ENCODE peak calls at places on chromosomes 16 and 17, in seven cellular contexts. M is A549, G is H7, R is fibroblast of the aortic adventitia, F is prostate gland, U is AG04450, I is SK-N-SH. Q is an unnamed sample.

GRCh38 chr17:80750263-80750662 is 205.6 kb downstream of the RPTOR start:
- DNase-seq in G (peak), I (no peak), M (no peak), U (no peak), R (no peak), F (no peak), Q (no peak)

GRCh38 chr16:57866529-57866918 is 64.2 kb upstream of the KIFC3 start:
- DNase-seq in I (no peak), U (no peak), R (no peak), G (no peak), F (no peak), M (no peak), Q (no peak)

GRCh38 chr17:75633484-75634375 is 496 bp downstream of the SMIM5 start:
- DNase-seq in I (peak), M (peak), U (peak), F (peak), G (peak), R (peak), Q (peak)

GRCh38 chr16:4323071-4323844 is 7.4 kb downstream of the GLIS2 start:
- DNase-seq in M (no peak), F (peak), U (no peak), G (peak), R (no peak), I (no peak), Q (no peak)

GRCh38 chr17:83179811-83180210 is 100.4 kb downstream of the METRNL start:
- DNase-seq in U (no peak), I (no peak), R (no peak), F (no peak), M (no peak), G (no peak), Q (no peak)

GRCh38 chr17:47915667-47916242 is 19.7 kb downstream of the SP2 start:
- DNase-seq in G (no peak), U (no peak), F (peak), R (no peak), I (no peak), M (no peak), Q (no peak)

GRCh38 chr17:81722184-81723120 is 10.4 kb downstream of the SLC25A10 start:
- DNase-seq in R (peak), G (peak), U (no peak), I (peak), F (peak), M (no peak), Q (no peak)

GRCh38 chr17:59620518-59621259 is 994 bp downstream of the CLTC start:
- DNase-seq in G (peak), R (peak), F (peak), M (peak), U (no peak), I (peak), Q (peak)

GRCh38 chr16:50522324-50522723 is 25.9 kb upstream of the NKD1 start:
- DNase-seq in R (no peak), G (no peak), I (no peak), U (no peak), F (no peak), M (no peak), Q (no peak)

GRCh38 chr17:14149751-14150150 is 80.4 kb downstream of the COX10 start:
- DNase-seq in U (no peak), F (no peak), R (no peak), M (no peak), G (no peak), I (no peak), Q (no peak)

GRCh38 chr17:72266099-72266852 is 145.5 kb downstream of the SOX9 start:
- DNase-seq in G (no peak), I (peak), M (no peak), U (no peak), F (peak), R (no peak), Q (no peak)

GRCh38 chr17:4920351-4921048 is 11.6 kb upstream of the GP1BA start:
- DNase-seq in G (no peak), F (no peak), M (no peak), U (no peak), I (no peak), R (peak), Q (no peak)

GRCh38 chr17:1119924-1120323 is 59.9 kb downstream of the ABR start:
- DNase-seq in I (no peak), M (no peak), U (no peak), G (no peak), F (no peak), R (no peak), Q (no peak)
- H3K4me3 ChIP-seq in I (no peak), M (no peak), U (no peak), G (no peak), F (no peak), R (no peak), Q (no peak)

GRCh38 chr16:30067584-30067916 is 2.0 kb downstream of the ALDOA start:
- DNase-seq in R (no peak), M (no peak), G (no peak), F (no peak), U (no peak), I (no peak), Q (no peak)

GRCh38 chr16:30069575-30070462 is 4.3 kb downstream of the ALDOA start:
- DNase-seq in F (no peak), I (peak), R (no peak), U (no peak), M (no peak), G (no peak), Q (no peak)

GRCh38 chr16:30068750-30069574 is 3.4 kb downstream of the ALDOA start:
- DNase-seq in F (no peak), R (peak), M (peak), G (no peak), U (no peak), I (peak), Q (no peak)

GRCh38 chr16:30068333-30068732 is 2.8 kb downstream of the ALDOA start:
- DNase-seq in U (no peak), R (no peak), I (no peak), M (no peak), G (no peak), F (no peak), Q (no peak)

DNA sequence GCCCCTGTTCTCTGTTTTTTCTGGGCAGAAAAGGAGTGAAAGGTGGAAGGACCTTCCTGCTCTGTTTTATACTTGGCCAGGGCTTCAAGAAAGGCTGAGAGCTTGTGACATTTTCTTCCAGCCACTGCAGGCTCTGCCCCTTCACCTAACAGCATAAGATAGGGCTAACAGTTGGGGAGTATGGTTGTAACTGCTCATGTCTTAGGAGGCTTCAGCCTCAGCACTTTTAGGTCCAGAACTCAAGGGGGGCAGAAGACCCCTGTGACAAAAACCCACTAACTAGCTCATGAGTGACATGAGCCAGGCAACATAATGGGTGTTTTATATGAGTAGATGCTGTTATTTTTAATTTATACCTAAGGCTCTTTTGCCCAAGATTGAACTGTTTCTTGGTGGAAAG is 4.9 kb downstream of the ALDOA start:
- DNase-seq in I (no peak), R (no peak), G (no peak), F (no peak), U (no peak), M (no peak), Q (no peak)
- H3K4me3 ChIP-seq in I (no peak), R (no peak), G (no peak), F (no peak), U (no peak), M (no peak), Q (no peak)

DNA sequence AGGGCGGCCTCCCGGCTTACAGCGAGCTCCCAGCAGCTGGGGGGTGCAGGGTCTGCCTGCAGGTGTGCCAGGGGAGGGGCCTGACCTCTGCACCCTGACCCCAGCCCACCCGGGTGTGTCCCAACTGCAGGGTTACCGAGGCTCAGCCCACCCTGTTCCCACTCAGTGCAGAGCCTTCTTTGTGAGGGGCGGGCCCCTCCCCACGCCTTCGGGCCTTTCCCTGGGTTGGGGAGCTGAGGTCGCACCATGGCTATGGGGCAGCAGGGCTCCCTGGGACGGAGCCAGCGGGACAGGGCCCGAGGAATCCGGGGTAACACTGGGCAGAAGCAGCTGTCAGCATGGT is 17.1 kb downstream of the CACNA1H start:
- DNase-seq in U (no peak), M (no peak), R (no peak), F (no peak), G (peak), I (no peak), Q (no peak)
- H3K4me3 ChIP-seq in U (no peak), M (no peak), R (no peak), F (no peak), G (no peak), I (no peak), Q (no peak)

DNA sequence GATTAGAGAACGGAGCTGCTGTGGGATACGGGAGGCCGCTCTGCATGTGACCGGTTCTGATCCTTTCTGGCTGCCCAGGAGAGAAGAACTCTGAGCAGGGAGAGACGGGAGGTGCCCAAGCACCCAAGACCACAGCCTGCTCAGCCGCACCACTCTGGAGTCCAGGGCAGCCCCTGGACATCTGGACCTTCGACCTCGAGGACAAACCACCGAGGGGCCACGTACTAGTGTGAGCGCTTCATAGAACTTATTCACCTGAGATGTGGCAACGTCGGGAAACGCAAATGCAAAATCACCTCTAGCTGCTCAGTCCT is 5.9 kb downstream of the RNF166 start:
- DNase-seq in F (no peak), M (no peak), I (no peak), U (no peak), G (no peak), R (no peak), Q (no peak)
- H3K4me3 ChIP-seq in F (no peak), M (no peak), I (no peak), U (no peak), G (no peak), R (no peak), Q (peak)

GRCh38 chr17:2398188-2398587 is 2.7 kb downstream of the MNT start:
- DNase-seq in F (no peak), M (no peak), I (no peak), U (no peak), G (peak), R (no peak), Q (no peak)
- H3K4me3 ChIP-seq in F (no peak), M (peak), I (peak), U (peak), G (peak), R (peak), Q (no peak)